ENCODE peak calls at places on chromosomes 5 and 9, in six cellular contexts. One of them, this sample, is unnamed.

GRCh38 chr9:31745468-31745867 is 639.0 kb upstream of the ACO1 start:
- DNase-seq in heart left ventricle: no peak
- DNase-seq in A549: no peak
- DNase-seq in AG04449: no peak
- DNase-seq in nephron progenitor cell: no peak
- DNase-seq in spleen: no peak
- DNase-seq in this sample: no peak

GRCh38 chr5:155004138-155004744 is 9.3 kb upstream of the KIF4B start:
- DNase-seq in heart left ventricle: no peak
- DNase-seq in nephron progenitor cell: peak
- DNase-seq in AG04449: no peak
- DNase-seq in A549: no peak
- DNase-seq in spleen: no peak
- DNase-seq in this sample: no peak

GRCh38 chr5:115126303-115126702 is 43.4 kb downstream of the TRIM36 start:
- DNase-seq in A549: no peak
- DNase-seq in spleen: no peak
- DNase-seq in nephron progenitor cell: no peak
- DNase-seq in heart left ventricle: no peak
- DNase-seq in AG04449: no peak
- DNase-seq in this sample: no peak

GRCh38 chr9:95092321-95093072 is 225.0 kb downstream of the FANCC start:
- DNase-seq in heart left ventricle: peak
- DNase-seq in spleen: no peak
- DNase-seq in A549: no peak
- DNase-seq in nephron progenitor cell: no peak
- DNase-seq in AG04449: peak
- DNase-seq in this sample: no peak

GRCh38 chr5:177226882-177227281 is 76.6 kb downstream of the RAB24 start:
- DNase-seq in AG04449: no peak
- DNase-seq in heart left ventricle: no peak
- DNase-seq in nephron progenitor cell: no peak
- DNase-seq in A549: no peak
- DNase-seq in spleen: no peak
- DNase-seq in this sample: no peak

GRCh38 chr9:89743216-89743575 is 138.4 kb downstream of the GADD45G start:
- DNase-seq in AG04449: no peak
- DNase-seq in heart left ventricle: no peak
- DNase-seq in spleen: no peak
- DNase-seq in nephron progenitor cell: no peak
- DNase-seq in A549: no peak
- DNase-seq in this sample: no peak

GRCh38 chr9:21831841-21832509 is 29.5 kb downstream of the MTAP start:
- DNase-seq in heart left ventricle: no peak
- DNase-seq in nephron progenitor cell: no peak
- DNase-seq in A549: peak
- DNase-seq in spleen: no peak
- DNase-seq in AG04449: peak
- DNase-seq in this sample: peak

GRCh38 chr5:134177197-134178171 is 734 bp upstream of the SKP1 start:
- DNase-seq in nephron progenitor cell: peak
- DNase-seq in AG04449: no peak
- DNase-seq in heart left ventricle: peak
- DNase-seq in A549: peak
- DNase-seq in spleen: peak
- DNase-seq in this sample: peak

GRCh38 chr5:95988877-95989276 is 27.2 kb upstream of the ELL2 start:
- DNase-seq in AG04449: no peak
- DNase-seq in spleen: no peak
- DNase-seq in nephron progenitor cell: no peak
- DNase-seq in A549: no peak
- DNase-seq in heart left ventricle: no peak
- DNase-seq in this sample: no peak

GRCh38 chr5:112525217-112525616 is 106.1 kb upstream of the EPB41L4A start:
- DNase-seq in AG04449: no peak
- DNase-seq in A549: no peak
- DNase-seq in heart left ventricle: no peak
- DNase-seq in nephron progenitor cell: no peak
- DNase-seq in spleen: no peak
- DNase-seq in this sample: no peak

GRCh38 chr5:112532654-112533314 is 113.7 kb upstream of the EPB41L4A start:
- DNase-seq in heart left ventricle: no peak
- DNase-seq in A549: no peak
- DNase-seq in spleen: no peak
- DNase-seq in nephron progenitor cell: no peak
- DNase-seq in AG04449: no peak
- DNase-seq in this sample: no peak

GRCh38 chr5:112528928-112529327 is 109.9 kb upstream of the EPB41L4A start:
- DNase-seq in nephron progenitor cell: no peak
- DNase-seq in AG04449: no peak
- DNase-seq in spleen: no peak
- DNase-seq in heart left ventricle: no peak
- DNase-seq in A549: no peak
- DNase-seq in this sample: no peak

GRCh38 chr5:112533315-112533867 is 114.3 kb upstream of the EPB41L4A start:
- DNase-seq in A549: peak
- DNase-seq in heart left ventricle: no peak
- DNase-seq in AG04449: no peak
- DNase-seq in spleen: no peak
- DNase-seq in nephron progenitor cell: no peak
- DNase-seq in this sample: no peak

GRCh38 chr5:112529525-112529924 is 110.4 kb upstream of the EPB41L4A start:
- DNase-seq in A549: no peak
- DNase-seq in nephron progenitor cell: no peak
- DNase-seq in spleen: no peak
- DNase-seq in AG04449: no peak
- DNase-seq in heart left ventricle: no peak
- DNase-seq in this sample: no peak
- TF ChIP-seq CTCF in A549: peak
- TF ChIP-seq CTCF in nephron progenitor cell: peak
- TF ChIP-seq CTCF in spleen: no peak
- TF ChIP-seq CTCF in AG04449: no peak
- TF ChIP-seq CTCF in heart left ventricle: peak
- TF ChIP-seq CTCF in this sample: no peak

DNA sequence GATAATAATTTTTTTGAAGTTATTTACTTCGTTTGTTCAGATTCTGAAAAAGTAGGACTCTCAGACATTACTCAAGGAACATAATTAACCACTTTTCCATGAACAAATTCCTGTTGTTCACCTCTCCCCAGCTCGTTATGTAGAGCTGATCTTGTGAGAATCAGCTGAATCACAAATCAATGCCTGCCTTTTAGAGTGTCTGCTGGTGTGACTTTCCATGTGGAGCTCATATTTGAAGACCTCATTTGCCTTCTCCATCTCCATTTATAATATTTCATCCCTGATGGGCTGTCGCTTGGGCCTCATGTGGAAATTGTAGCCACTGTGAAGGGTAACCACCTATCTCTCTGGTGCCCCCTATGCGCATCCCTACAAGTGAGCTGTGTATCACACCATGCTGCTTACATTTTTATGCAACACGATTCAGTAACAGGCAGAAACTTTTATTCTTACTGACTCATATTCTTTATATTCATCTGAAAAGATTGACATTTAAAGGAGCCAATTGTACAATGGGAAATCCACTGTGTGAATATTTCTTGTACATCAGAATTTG is 111.3 kb downstream of the STK32A start:
- DNase-seq in A549: no peak
- DNase-seq in nephron progenitor cell: no peak
- DNase-seq in spleen: no peak
- DNase-seq in AG04449: no peak
- DNase-seq in heart left ventricle: no peak
- DNase-seq in this sample: no peak
- TF ChIP-seq CTCF in A549: no peak
- TF ChIP-seq CTCF in nephron progenitor cell: no peak
- TF ChIP-seq CTCF in spleen: no peak
- TF ChIP-seq CTCF in AG04449: no peak
- TF ChIP-seq CTCF in heart left ventricle: no peak
- TF ChIP-seq CTCF in this sample: no peak

DNA sequence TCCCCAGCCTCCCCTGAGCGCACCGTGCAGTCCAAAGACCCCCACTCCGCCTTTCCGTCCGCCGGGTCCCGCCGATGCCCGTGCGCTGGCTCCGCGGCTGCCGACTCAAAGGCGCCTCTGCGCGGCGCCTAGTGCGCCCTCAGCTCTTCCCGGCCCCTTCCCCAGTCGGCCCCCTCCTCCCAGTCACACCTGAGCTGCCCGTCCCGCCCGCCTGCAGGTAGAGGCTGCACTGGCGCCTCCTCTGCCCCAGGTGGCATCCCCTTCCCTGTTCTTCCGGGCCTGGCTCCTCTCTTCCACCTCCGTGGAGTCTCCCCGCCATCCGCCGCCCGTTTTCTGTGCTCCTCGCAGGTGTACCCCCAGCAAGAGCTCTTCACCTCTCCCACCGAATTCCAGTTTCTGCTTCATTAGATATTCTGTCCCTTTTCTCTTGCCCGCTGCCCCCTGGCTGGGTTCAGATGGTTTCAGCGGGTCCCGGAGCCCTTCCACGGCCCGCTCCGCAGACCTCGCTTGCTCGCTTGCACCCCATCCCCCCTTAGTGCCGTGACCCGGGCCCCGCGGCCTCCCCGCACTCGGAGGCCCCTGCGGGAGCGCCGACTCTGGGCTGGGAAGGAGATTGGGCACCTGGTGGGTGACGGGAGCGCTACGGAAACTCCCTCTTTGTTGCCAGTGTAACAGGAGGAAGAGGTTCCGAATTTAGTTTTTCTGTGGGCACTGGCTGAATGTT is 707 bp downstream of the SLC44A1 start:
- DNase-seq in AG04449: no peak
- DNase-seq in A549: peak
- DNase-seq in spleen: peak
- DNase-seq in heart left ventricle: peak
- DNase-seq in nephron progenitor cell: peak
- DNase-seq in this sample: no peak
- TF ChIP-seq CTCF in AG04449: no peak
- TF ChIP-seq CTCF in A549: peak
- TF ChIP-seq CTCF in spleen: no peak
- TF ChIP-seq CTCF in heart left ventricle: no peak
- TF ChIP-seq CTCF in nephron progenitor cell: no peak
- TF ChIP-seq CTCF in this sample: no peak

DNA sequence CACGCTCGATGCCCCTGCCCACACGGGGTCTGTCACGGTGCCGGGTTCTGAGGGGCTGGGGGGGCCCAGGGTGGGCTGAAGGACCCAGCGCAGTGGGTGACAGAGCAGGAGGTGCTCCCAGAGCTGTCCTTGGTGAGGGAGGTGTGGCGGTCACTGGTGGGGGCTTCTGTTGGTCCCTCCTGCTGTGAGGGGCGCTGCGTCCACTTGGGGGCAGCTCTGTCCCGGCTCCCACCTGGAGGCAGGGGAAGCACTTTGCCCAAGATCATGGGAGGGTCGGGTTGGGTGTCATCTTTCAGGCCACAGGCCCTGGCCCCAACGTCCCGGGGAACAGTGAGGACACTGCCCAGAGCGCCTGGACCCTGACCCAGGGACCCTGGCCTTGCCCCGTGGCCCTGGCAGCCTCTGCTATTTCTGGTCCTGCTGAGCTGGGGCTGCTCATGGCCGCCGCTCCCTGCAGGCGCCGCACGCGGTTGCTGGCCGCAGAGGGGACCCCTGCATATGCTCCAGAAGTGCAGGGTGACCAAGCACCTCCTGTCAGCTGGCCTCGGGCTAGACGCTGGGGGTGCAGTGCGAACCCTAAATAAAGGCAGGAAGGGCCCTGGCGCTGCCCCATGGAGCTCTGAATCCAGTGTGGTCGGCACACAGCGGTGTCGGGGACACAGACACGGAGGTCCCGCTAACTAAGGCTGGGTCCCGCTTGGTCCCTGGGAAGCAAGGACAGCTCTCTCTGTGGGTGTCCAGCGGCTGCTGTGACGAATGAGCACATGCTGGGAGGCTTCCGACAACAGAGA is 11.6 kb upstream of the RNU6ATAC start:
- DNase-seq in spleen: peak
- DNase-seq in nephron progenitor cell: peak
- DNase-seq in heart left ventricle: peak
- DNase-seq in A549: no peak
- DNase-seq in AG04449: no peak
- DNase-seq in this sample: no peak
- TF ChIP-seq CTCF in spleen: no peak
- TF ChIP-seq CTCF in nephron progenitor cell: peak
- TF ChIP-seq CTCF in heart left ventricle: peak
- TF ChIP-seq CTCF in A549: no peak
- TF ChIP-seq CTCF in AG04449: peak
- TF ChIP-seq CTCF in this sample: peak

GRCh38 chr5:73152411-73153388 is 20.3 kb upstream of the TMEM174 start:
- DNase-seq in A549: no peak
- DNase-seq in spleen: no peak
- DNase-seq in nephron progenitor cell: no peak
- DNase-seq in heart left ventricle: no peak
- DNase-seq in AG04449: no peak
- DNase-seq in this sample: no peak
- TF ChIP-seq CTCF in A549: no peak
- TF ChIP-seq CTCF in spleen: no peak
- TF ChIP-seq CTCF in nephron progenitor cell: no peak
- TF ChIP-seq CTCF in heart left ventricle: no peak
- TF ChIP-seq CTCF in AG04449: no peak
- TF ChIP-seq CTCF in this sample: no peak

DNA sequence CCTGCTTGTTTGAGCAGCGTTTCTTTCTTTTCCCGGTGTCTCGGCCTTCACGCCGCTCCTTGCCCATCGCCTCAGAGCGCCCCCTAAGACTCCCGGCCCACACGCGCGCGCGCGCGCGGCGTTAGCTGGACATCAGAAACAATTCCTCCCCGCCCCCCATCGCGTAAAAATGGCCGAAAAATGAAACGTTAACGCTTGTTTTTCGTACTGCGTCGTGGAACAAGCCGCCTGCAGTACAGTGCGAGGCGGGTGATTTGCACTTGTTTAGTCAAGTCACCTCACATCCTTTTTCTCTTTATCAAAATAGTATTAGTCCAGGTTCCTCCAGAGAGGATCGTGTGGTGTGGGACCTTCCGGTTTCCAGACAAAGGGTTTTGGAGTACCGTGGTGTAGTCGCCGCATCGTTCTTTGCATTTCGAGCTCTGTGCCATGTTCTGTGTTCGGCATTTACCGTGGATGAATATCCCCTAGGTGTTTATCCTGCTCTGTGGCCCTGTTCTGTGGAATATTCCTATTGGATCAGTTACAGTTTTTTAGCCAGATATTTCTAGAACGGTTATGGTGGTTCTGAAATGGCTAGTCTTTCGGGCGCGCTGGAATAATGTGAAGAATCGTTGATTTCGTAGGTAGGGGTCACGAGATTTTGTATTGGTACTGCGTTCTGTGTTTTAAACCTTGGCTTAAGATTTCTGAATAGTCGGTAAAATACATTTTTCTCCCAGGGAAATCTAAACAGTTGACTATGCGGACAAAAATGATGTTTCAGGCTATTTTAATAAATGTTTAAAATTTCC is 1.0 kb downstream of the MATR3 start:
- DNase-seq in heart left ventricle: peak
- DNase-seq in A549: peak
- DNase-seq in AG04449: no peak
- DNase-seq in spleen: peak
- DNase-seq in nephron progenitor cell: peak
- DNase-seq in this sample: peak
- TF ChIP-seq CTCF in heart left ventricle: peak
- TF ChIP-seq CTCF in A549: peak
- TF ChIP-seq CTCF in AG04449: peak
- TF ChIP-seq CTCF in spleen: no peak
- TF ChIP-seq CTCF in nephron progenitor cell: no peak
- TF ChIP-seq CTCF in this sample: peak

This sample was measured in AG09319.